ENCODE peak calls at places on chromosomes 13 and 19, in eight cellular contexts. H is lower leg skin, W is pancreas, D is cardiac muscle cell, L is IMR-90, T is ascending aorta, R is nephron progenitor cell, F is GM13977. P is an unnamed sample.
A peak's percentile ranks its signal among the peaks of the same experiment; 100 is the strongest.

GRCh38 chr19:16259385-16260159 is 61.9 kb downstream of the AP1M1 start:
- DNase-seq in W (no peak), T (no peak), L (no peak), R (no peak), H (no peak), D (no peak), F (peak; percentile 65), P (no peak)

GRCh38 chr19:54154603-54155345 is 4.7 kb downstream of the LENG1 start:
- DNase-seq in W (no peak), D (no peak), H (no peak), T (no peak), R (no peak), L (no peak), F (no peak), P (no peak)

GRCh38 chr13:76798037-76798436 is 88.2 kb downstream of the KCTD12 start:
- DNase-seq in W (no peak), T (no peak), R (no peak), F (no peak), D (no peak), H (no peak), L (no peak), P (no peak)

GRCh38 chr13:36736119-36736726 is 62.4 kb downstream of the SERTM1 start:
- DNase-seq in F (peak; percentile 12), W (no peak), H (peak; percentile 18), R (peak; percentile 61), D (peak; percentile 80), T (no peak), L (peak; percentile 62), P (peak; percentile 58)

GRCh38 chr13:18212873-18213272 is 968.8 kb downstream of the TUBA3C start:
- DNase-seq in D (peak; percentile 5), R (no peak), L (peak; percentile 1), T (no peak), H (peak; percentile 43), F (no peak), W (no peak), P (no peak)

GRCh38 chr19:1076951-1077350 is 10.0 kb downstream of the ARHGAP45 start:
- DNase-seq in D (no peak), T (peak; percentile 44), H (peak; percentile 66), W (peak; percentile 71), R (no peak), L (no peak), F (peak; percentile 95), P (no peak)

GRCh38 chr19:29872224-29872731 is 60.5 kb downstream of the CCNE1 start:
- DNase-seq in H (no peak), D (peak; percentile 47), T (no peak), L (no peak), R (peak; percentile 47), W (peak; percentile 58), F (peak; percentile 57), P (peak; percentile 38)

GRCh38 chr19:23542562-23542961 is 144.4 kb downstream of the ZNF675 start:
- DNase-seq in T (no peak), H (no peak), D (no peak), L (no peak), W (no peak), R (no peak), F (no peak), P (no peak)

GRCh38 chr13:65597839-65598818 is 1632.0 kb downstream of the PCDH9 start:
- DNase-seq in D (peak; percentile 91), L (peak; percentile 63), T (no peak), W (no peak), H (no peak), R (no peak), F (no peak), P (no peak)

GRCh38 chr19:39415111-39416046 is 2.9 kb downstream of the PLEKHG2 start:
- DNase-seq in R (no peak), F (no peak), T (no peak), D (no peak), W (peak; percentile 66), H (no peak), L (no peak), P (no peak)

GRCh38 chr19:39407644-39408391 is 1.2 kb downstream of the ZFP36 start:
- DNase-seq in F (no peak), D (peak; percentile 50), H (peak; percentile 71), T (no peak), L (no peak), R (no peak), W (peak; percentile 85), P (no peak)

GRCh38 chr13:45850020-45850613 is 1.4 kb downstream of the SIAH3 start:
- DNase-seq in F (no peak), W (no peak), H (no peak), R (peak; percentile 45), D (no peak), T (no peak), L (no peak), P (no peak)

GRCh38 chr19:20999731-21000352 is 20.6 kb upstream of the ZNF430 start:
- DNase-seq in T (peak; percentile 65), H (peak; percentile 68), L (peak; percentile 71), F (peak; percentile 82), D (peak; percentile 94), R (peak; percentile 79), W (peak; percentile 90), P (peak; percentile 81)

GRCh38 chr19:23558541-23558940 is 128.5 kb downstream of the ZNF675 start:
- DNase-seq in F (no peak), L (no peak), R (no peak), D (no peak), H (no peak), W (no peak), T (no peak), P (no peak)

GRCh38 chr13:95237310-95237870 is 63.9 kb downstream of the ABCC4 start:
- DNase-seq in L (no peak), T (no peak), W (no peak), H (no peak), F (no peak), D (no peak), R (no peak), P (no peak)

GRCh38 chr13:43129511-43130130 is 106.2 kb downstream of the DNAJC15 start:
- DNase-seq in D (no peak), F (no peak), R (no peak), W (no peak), L (no peak), H (no peak), T (no peak), P (no peak)

GRCh38 chr13:112064222-112064621 is 2.7 kb upstream of the SOX1 start:
- DNase-seq in R (no peak), W (no peak), F (no peak), D (no peak), T (no peak), H (no peak), L (no peak), P (no peak)

GRCh38 chr19:9823816-9824215 is 3.9 kb upstream of the UBL5 start:
- DNase-seq in R (no peak), D (no peak), F (no peak), T (no peak), L (no peak), H (no peak), W (no peak), P (no peak)

GRCh38 chr19:827710-828321 is at the start of gene AZU1:
- DNase-seq in W (peak; percentile 70), D (no peak), F (no peak), R (no peak), T (no peak), H (peak; percentile 39), L (no peak), P (no peak)

DNA sequence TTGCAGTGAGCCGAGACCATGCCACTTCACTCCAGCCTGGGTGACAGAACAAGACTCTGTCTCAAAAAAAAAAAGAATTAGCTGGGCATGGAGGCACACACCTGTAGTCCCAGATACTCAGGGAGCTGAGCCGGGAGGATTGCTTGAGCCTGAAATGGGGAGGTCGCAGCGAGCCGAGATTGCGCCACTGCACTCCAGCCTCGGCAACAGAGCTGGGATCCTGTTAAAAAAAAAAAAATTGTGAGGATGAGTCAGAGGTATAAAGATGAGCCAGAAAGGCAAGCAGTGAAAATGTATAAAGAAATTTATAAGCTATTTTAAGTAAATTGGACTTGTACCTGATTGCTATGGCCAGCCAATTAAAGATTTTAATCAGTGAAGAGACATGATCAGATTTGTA is 21.1 kb downstream of the KBTBD6 start:
- DNase-seq in W (no peak), R (no peak), T (no peak), F (no peak), H (no peak), D (peak; percentile 61), L (peak; percentile 52), P (no peak)
- TF ChIP-seq CTCF in W (no peak), R (no peak), T (no peak), F (no peak), H (no peak), D (no peak), L (no peak), P (no peak)

DNA sequence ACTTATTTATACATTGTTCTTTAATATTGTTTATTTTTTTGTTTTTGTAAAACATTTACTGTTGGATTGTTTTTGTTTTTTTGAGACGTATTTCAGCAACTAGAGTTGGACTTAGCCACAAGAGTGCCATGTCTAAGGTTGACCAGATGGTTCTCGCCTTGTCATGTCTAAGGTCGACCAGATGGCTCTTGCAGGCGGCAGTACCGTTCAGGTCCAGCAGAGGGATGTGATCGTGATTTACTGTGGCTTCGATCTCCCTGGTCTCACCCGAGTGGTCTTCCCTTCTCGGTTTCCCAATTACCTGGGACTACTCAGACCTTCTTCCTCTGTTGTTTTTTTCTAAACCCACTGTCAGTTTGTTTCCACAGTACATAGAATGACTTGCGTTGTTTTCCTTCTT is 1438.6 kb downstream of the UQCRFS1 start:
- DNase-seq in F (no peak), H (no peak), R (no peak), D (no peak), W (no peak), T (no peak), L (no peak), P (no peak)
- TF ChIP-seq CTCF in F (no peak), H (no peak), R (no peak), D (peak; percentile 16), W (no peak), T (no peak), L (no peak), P (peak; percentile 55)

DNA sequence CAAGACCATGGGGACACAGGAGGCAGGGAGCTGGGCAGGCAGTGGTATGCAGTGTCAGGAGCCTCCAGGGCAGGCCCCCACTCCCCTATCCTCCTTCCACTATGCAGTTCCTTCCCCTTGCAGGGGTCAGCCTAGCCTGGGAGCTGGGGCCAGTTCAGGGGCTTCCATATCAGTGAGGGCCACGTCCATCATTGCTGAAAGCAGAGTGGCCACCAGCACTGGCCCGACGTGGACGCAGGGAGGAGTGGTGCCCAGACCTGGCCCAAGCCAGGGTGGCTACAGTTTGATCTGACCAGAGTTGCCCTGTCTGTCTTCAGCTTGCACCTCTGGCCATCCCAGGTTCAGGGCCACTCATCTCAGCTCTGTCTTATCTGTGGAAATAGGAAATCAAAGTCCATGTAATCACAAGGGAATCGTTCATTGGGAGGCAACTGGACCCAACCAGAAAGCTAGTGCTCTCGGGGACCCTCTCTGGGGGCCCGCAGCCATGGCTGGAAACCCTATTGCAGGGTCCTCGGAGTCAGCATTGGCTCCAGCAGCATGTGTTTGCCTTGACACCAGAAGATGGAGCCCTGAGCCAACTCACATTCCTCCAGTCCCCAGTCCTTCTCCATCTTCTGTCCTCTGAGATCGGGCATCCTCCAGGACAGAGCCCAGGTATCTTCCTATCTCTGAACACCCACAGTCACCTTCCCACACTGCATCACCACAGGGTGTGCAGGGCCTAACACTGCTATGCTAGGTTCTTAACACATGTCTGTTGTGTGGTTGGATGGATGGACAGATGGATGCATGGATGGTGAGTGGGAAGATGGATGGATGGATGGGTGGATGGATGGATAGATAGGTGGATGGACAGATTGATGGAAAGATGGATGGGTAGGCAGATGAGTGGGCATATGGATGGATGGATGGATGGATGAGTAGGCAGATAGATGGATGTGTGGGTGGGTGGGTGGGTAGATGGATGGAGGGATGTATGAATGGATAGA is 75.7 kb upstream of the KCTD15 start:
- DNase-seq in F (no peak), L (no peak), T (no peak), R (no peak), D (no peak), W (no peak), H (no peak), P (no peak)
- TF ChIP-seq CTCF in F (no peak), L (no peak), T (no peak), R (peak; percentile 15), D (no peak), W (no peak), H (no peak), P (no peak)

GRCh38 chr19:18831524-18832330 is at the start of gene UPF1:
- DNase-seq in F (peak; percentile 97), W (peak; percentile 99), H (peak; percentile 87), L (peak; percentile 88), R (peak; percentile 99), D (peak; percentile 94), T (peak; percentile 27), P (peak; percentile 96)
- TF ChIP-seq CTCF in F (no peak), W (no peak), H (no peak), L (peak; percentile 9), R (no peak), D (no peak), T (no peak), P (no peak)

P was measured in endothelial cell.